ENCODE peak calls at places on chromosomes 3 and 15, in seven cellular contexts. R is sigmoid colon, A is stomach, U is testis, V is uterus, B is ovary, C is spleen. M is an unnamed sample.

GRCh38 chr15:58475573-58476524 is 44.1 kb downstream of the LIPC start:
- DNase-seq in A (no peak), R (no peak), C (no peak), B (no peak), U (no peak), V (no peak), M (peak; percentile 38)

GRCh38 chr3:123038751-123039150 is 11.2 kb upstream of the SEMA5B start:
- DNase-seq in U (no peak), B (no peak), V (no peak), A (no peak), C (no peak), R (no peak), M (no peak)

GRCh38 chr3:196232154-196232881 is 16.0 kb downstream of the SLC51A start:
- DNase-seq in B (no peak), V (no peak), R (no peak), U (no peak), A (no peak), C (no peak), M (no peak)

GRCh38 chr15:77606142-77607034 is 26.3 kb downstream of the LINGO1 start:
- DNase-seq in V (no peak), R (no peak), B (no peak), C (no peak), A (no peak), U (no peak), M (no peak)

GRCh38 chr3:19702416-19703078 is 231.5 kb downstream of the EFHB start:
- DNase-seq in C (no peak), B (no peak), U (peak; percentile 49), A (no peak), V (no peak), R (no peak), M (no peak)

GRCh38 chr3:114509756-114510155 is 215.9 kb downstream of the TIGIT start:
- DNase-seq in U (no peak), C (no peak), V (no peak), A (no peak), B (no peak), R (no peak), M (no peak)

GRCh38 chr3:52185837-52186236 is 12.1 kb upstream of the ALAS1 start:
- DNase-seq in U (no peak), C (peak; percentile 67), V (no peak), A (no peak), B (no peak), R (no peak), M (no peak)

GRCh38 chr15:41936649-41937567 is 35.4 kb downstream of the EHD4 start:
- DNase-seq in R (no peak), C (peak; percentile 86), V (peak; percentile 65), B (no peak), U (no peak), A (peak; percentile 48), M (no peak)

GRCh38 chr3:25386686-25387271 is 41.3 kb upstream of the RARB start:
- DNase-seq in C (no peak), V (no peak), U (no peak), B (no peak), R (no peak), A (no peak), M (no peak)

GRCh38 chr3:71753716-71754609 is at the start of gene GPR27:
- DNase-seq in B (peak; percentile 8), R (no peak), A (no peak), U (peak; percentile 34), C (peak; percentile 84), V (no peak), M (peak; percentile 33)

GRCh38 chr3:189621948-189622603 is 9.1 kb upstream of the TP63 start:
- DNase-seq in A (no peak), B (no peak), V (no peak), R (no peak), C (no peak), U (no peak), M (no peak)

GRCh38 chr15:67195305-67195704 is 59.2 kb downstream of the AAGAB start:
- DNase-seq in B (no peak), R (no peak), C (no peak), U (no peak), A (no peak), V (no peak), M (no peak)
- TF ChIP-seq POLR2A in B (no peak), R (no peak), C (no peak), U (no peak), A (no peak), V (no peak), M (no peak)

DNA sequence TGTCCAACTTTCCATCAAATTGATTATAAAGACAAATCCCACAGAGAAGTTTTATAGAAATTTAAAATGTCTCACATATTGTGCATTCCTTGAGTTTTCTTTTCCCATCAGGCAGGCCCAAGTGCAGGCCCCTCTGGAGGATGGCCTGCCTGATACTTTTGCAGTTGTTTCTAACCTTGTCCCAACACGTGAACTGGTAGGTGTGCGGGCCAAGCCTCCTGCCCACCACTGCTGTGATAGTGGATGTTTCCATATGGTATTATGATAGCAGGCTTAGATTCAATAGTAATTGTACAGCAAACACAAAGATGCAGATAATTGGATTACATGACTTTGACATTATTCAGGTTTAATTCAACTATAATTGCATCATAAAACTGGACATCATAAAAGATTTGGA is 1.4 kb downstream of the P2RY12 start:
- DNase-seq in C (peak; percentile 61), V (no peak), B (no peak), R (no peak), U (no peak), A (no peak), M (no peak)
- H3K4me3 ChIP-seq in C (no peak overlapping the region), V (no peak overlapping the region), B (no peak overlapping the region), R (no peak overlapping the region), U (no peak overlapping the region), A (no peak overlapping the region), M (no peak overlapping the region)

GRCh38 chr15:88636039-88636438 is 2.8 kb upstream of the ISG20 start:
- DNase-seq in V (no peak), U (no peak), A (peak; percentile 88), R (no peak), C (peak; percentile 88), B (no peak), M (peak; percentile 86)
- TF ChIP-seq POLR2A in V (no peak), U (no peak), A (no peak), R (no peak), C (no peak), B (no peak), M (no peak)

GRCh38 chr3:161879470-161879869 is 382.9 kb downstream of the OTOL1 start:
- DNase-seq in R (no peak), U (no peak), V (no peak), A (no peak), B (no peak), C (no peak), M (no peak)

GRCh38 chr3:161875483-161875882 is 378.9 kb downstream of the OTOL1 start:
- DNase-seq in R (no peak), A (no peak), C (no peak), V (no peak), B (no peak), U (no peak), M (no peak)
- H3K4me3 ChIP-seq in R (no peak overlapping the region), A (no peak overlapping the region), C (no peak overlapping the region), V (no peak overlapping the region), B (no peak overlapping the region), U (no peak overlapping the region), M (no peak overlapping the region)

GRCh38 chr3:141230293-141230692 is 1.3 kb upstream of the PXYLP1 start:
- DNase-seq in R (no peak), C (no peak), V (no peak), B (no peak), U (no peak), A (no peak), M (no peak)

GRCh38 chr3:141233457-141234161 is 2.0 kb downstream of the PXYLP1 start:
- DNase-seq in C (no peak), V (no peak), B (no peak), R (no peak), A (no peak), U (no peak), M (no peak)

GRCh38 chr3:141229132-141229531 is 2.5 kb upstream of the PXYLP1 start:
- DNase-seq in U (no peak), V (no peak), A (no peak), C (no peak), B (no peak), R (no peak), M (no peak)

GRCh38 chr3:141231923-141232861 is 567 bp downstream of the PXYLP1 start:
- DNase-seq in U (peak; percentile 39), B (peak; percentile 35), C (peak; percentile 90), V (peak; percentile 47), R (peak; percentile 76), A (peak; percentile 66), M (peak; percentile 61)

GRCh38 chr3:141231101-141231922 is at the start of gene PXYLP1:
- DNase-seq in V (peak; percentile 92), C (peak; percentile 100), R (peak; percentile 96), U (peak; percentile 92), B (peak; percentile 90), A (peak; percentile 96), M (peak; percentile 95)
- TF ChIP-seq POLR2A in V (peak; percentile 49), C (peak; percentile 11), R (peak; percentile 33), U (no peak), B (peak; percentile 39), A (no peak), M (peak; percentile 84)

DNA sequence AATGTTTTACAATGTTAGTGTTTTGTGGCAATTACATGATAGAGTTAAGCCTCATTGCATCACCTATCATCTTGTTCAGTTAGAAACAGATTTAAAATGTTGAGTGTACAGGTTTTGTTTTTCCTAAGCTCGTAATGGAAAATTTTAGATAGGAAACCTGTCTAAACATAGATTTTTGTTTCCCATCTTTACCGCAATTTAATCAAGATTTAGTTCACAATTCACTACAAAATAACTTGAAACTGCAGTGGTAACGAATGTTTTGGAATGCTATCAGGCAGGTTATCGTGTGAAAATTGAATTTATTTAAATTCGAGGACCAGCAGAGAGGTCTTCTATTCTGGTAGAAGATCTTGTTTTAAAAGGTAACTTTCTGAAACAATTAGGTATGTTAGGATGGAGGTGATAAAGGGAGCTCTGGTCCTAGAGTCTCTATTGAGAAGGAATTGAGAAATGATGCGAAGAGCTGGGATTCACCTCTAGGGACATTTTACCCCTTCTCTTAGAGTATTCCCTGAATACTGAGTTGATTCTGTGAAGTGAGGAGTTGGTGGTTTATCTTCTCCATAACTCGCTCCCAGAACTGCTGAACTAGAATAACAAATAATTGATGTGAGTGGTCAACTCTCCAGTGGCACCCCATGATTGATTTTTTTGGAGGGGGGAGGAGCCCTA is 1.4 kb downstream of the DOCK3 start:
- DNase-seq in C (no peak), U (no peak), R (no peak), B (no peak), V (no peak), A (no peak), M (no peak)
- H3K4me3 ChIP-seq in C (no peak overlapping the region), U (no peak overlapping the region), R (no peak overlapping the region), B (no peak overlapping the region), V (no peak overlapping the region), A (no peak overlapping the region), M (no peak overlapping the region)

GRCh38 chr15:32033186-32033890 is 3.0 kb downstream of the CHRNA7 start:
- DNase-seq in B (no peak), V (no peak), C (no peak), A (peak; percentile 53), U (no peak), R (no peak), M (no peak)
- TF ChIP-seq POLR2A in B (no peak), V (no peak), C (no peak), A (no peak), U (no peak), R (no peak), M (no peak)

GRCh38 chr15:69298354-69298696 is 387 bp upstream of the PAQR5 start:
- DNase-seq in C (no peak), A (no peak), R (no peak), U (no peak), V (no peak), B (no peak), M (no peak)
- H3K4me3 ChIP-seq in C (no peak overlapping the region), A (peak overlapping the region; percentile 78), R (no peak overlapping the region), U (no peak overlapping the region), V (no peak overlapping the region), B (no peak overlapping the region), M (no peak overlapping the region)